ENCODE peak calls at places on chromosomes 2 and 18, in four cellular contexts. O is HL-60, A is stomach, G is esophagus muscularis mucosa. W is an unnamed sample.

GRCh38 chr2:67581751-67582150 is 184.6 kb downstream of the ETAA1 start:
- DNase-seq in A (no peak), G (no peak), O (no peak), W (no peak)

GRCh38 chr2:223952280-223952968 is 4.8 kb upstream of the MRPL44 start:
- DNase-seq in A (no peak), O (no peak), G (no peak), W (no peak)

GRCh38 chr18:69383191-69383590 is 17.5 kb upstream of the DOK6 start:
- DNase-seq in A (no peak), O (no peak), G (no peak), W (no peak)

GRCh38 chr2:187982668-187983067 is 309.0 kb upstream of the GULP1 start:
- DNase-seq in O (peak; percentile 2), A (no peak), G (no peak), W (no peak)

GRCh38 chr2:56565143-56565542 is 381.4 kb downstream of the CCDC85A start:
- DNase-seq in O (no peak), A (no peak), G (no peak), W (no peak)

GRCh38 chr2:11691071-11691660 is 21.2 kb upstream of the NTSR2 start:
- DNase-seq in G (no peak), O (peak; percentile 31), A (no peak), W (no peak)

GRCh38 chr2:236769981-236770671 is 200.5 kb downstream of the ACKR3 start:
- DNase-seq in O (no peak), G (no peak), A (no peak), W (no peak)

GRCh38 chr2:105409717-105410116 is 10.9 kb upstream of the FHL2 start:
- DNase-seq in O (no peak), G (no peak), A (peak; percentile 83), W (no peak)

GRCh38 chr2:18167871-18168270 is 289.4 kb downstream of the KCNS3 start:
- DNase-seq in O (no peak), A (no peak), G (no peak), W (no peak)

GRCh38 chr18:48675330-48675761 is 136.5 kb downstream of the CTIF start:
- DNase-seq in A (peak; percentile 89), G (peak; percentile 95), O (peak; percentile 92), W (peak; percentile 93)

GRCh38 chr2:138779451-138780440 is at the start of gene NXPH2:
- DNase-seq in O (no peak), A (no peak), G (no peak), W (no peak)

GRCh38 chr2:47360937-47361336 is 42.0 kb upstream of the MSH2 start:
- DNase-seq in G (no peak), O (no peak), A (no peak), W (no peak)

GRCh38 chr2:65545818-65546217 is 113.4 kb upstream of the SPRED2 start:
- DNase-seq in G (no peak), O (no peak), A (no peak), W (no peak)

DNA sequence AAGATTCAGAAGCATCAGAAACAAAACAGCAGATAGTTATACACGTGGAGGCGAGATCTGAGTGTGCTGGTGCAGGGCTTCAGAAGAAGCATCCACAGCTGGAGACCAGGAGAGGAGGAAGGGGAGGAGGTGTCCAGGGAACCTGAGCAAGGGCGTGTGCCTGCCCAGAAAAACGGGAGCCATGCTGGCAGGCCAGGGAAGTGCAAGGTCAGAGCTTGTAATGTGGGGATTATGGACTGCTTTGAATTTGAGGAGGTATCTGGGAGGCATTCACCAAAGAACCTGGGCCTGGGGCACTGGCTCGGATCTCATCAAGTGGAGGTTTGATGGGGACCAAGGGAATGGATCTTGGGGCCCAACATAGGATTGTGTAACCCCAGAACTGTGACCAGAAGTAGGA is 12.7 kb downstream of the PSD4 start:
- DNase-seq in O (no peak), G (no peak), A (no peak), W (no peak)
- TF ChIP-seq POLR2AphosphoS5 in O (no peak), G (no peak), A (no peak), W (no peak)

GRCh38 chr2:69017080-69017479 is 4.1 kb downstream of the ANTXR1 start:
- DNase-seq in A (no peak), O (no peak), G (peak; percentile 78), W (no peak)

GRCh38 chr2:69017876-69018275 is 4.9 kb downstream of the ANTXR1 start:
- DNase-seq in G (peak; percentile 17), A (no peak), O (no peak), W (no peak)

GRCh38 chr2:69021027-69021426 is 8.0 kb downstream of the ANTXR1 start:
- DNase-seq in O (no peak), G (no peak), A (no peak), W (no peak)

GRCh38 chr2:69020496-69020895 is 7.5 kb downstream of the ANTXR1 start:
- DNase-seq in A (no peak), G (peak; percentile 42), O (no peak), W (no peak)

GRCh38 chr2:69018629-69019227 is 5.7 kb downstream of the ANTXR1 start:
- DNase-seq in G (peak; percentile 34), A (no peak), O (no peak), W (no peak)
- TF ChIP-seq POLR2AphosphoS5 in G (no peak), A (no peak), O (no peak), W (no peak)

DNA sequence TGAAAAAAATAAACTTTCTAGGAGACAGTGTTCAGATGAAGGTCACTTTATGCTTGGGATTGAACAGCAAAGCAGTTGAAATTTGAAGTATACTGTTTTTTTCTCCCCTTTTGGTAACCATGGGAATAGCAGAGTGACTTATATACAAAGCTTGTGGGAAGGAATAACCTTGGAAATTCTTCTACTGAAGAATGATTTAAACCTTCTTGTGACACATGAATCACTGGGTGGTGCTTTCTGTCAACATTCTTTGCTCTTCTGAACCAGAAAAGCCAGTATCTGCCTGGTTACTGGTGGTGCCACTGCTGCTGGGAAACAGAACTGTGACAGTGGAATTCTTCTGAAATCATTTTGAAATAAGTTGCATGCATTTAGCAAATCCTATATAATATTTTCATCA is 39.4 kb upstream of the RND3 start:
- DNase-seq in A (no peak), G (no peak), O (no peak), W (no peak)
- TF ChIP-seq POLR2AphosphoS5 in A (peak; percentile 26), G (no peak), O (no peak), W (no peak)

GRCh38 chr2:172248381-172249173 is 145.9 kb upstream of the DLX2 start:
- DNase-seq in A (no peak), G (no peak), O (no peak), W (no peak)
- TF ChIP-seq POLR2AphosphoS5 in A (no peak), G (no peak), O (no peak), W (no peak)

GRCh38 chr18:63107171-63107850 is 212.3 kb downstream of the BCL2 start:
- DNase-seq in G (no peak), O (no peak), A (no peak), W (no peak)

GRCh38 chr18:63107931-63108330 is 211.6 kb downstream of the BCL2 start:
- DNase-seq in G (no peak), O (peak; percentile 80), A (no peak), W (no peak)

GRCh38 chr18:63106727-63107126 is 212.8 kb downstream of the BCL2 start:
- DNase-seq in G (no peak), O (no peak), A (no peak), W (no peak)

GRCh38 chr18:63102941-63103744 is 216.4 kb downstream of the BCL2 start:
- DNase-seq in G (no peak), A (no peak), O (no peak), W (no peak)

DNA sequence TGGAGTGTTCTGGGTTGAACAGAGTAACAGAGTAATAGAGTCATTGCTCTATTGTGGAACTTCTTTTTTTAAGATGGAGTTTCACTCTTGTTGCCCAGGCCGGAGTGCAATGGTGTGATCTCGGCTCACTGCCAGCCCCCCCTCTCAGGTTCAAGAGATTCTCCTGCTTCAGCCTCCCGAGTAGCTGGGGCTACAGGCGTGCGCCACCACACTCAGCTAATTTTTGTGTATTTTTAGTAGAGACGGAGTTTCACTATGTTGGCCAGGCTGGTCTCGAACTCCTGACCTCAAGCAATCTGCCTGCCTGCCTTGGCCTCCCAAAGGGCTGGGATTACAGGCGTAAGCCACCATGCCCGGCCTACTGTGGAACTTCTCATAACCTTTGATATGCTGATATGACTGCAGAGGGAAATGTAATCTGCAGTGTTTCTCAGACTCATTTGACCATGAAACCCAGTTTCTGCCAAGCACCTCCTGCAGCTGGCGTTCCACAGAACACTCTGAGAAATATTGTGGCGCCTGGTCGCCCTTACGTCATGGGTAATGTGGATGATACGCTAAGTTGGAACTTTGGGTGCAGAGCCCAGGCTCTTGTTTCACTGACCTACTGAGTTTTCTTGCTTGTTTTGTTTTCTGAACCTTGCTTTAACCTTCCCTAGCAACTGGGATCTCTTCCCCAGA is 213.8 kb downstream of the BCL2 start:
- DNase-seq in G (no peak), O (no peak), A (no peak), W (no peak)
- TF ChIP-seq POLR2AphosphoS5 in G (no peak), O (no peak), A (no peak), W (no peak)

GRCh38 chr18:62450546-62451395 is 72.1 kb upstream of the ZCCHC2 start:
- DNase-seq in O (peak; percentile 65), G (peak; percentile 91), A (peak; percentile 72), W (no peak)
- TF ChIP-seq POLR2AphosphoS5 in O (peak; percentile 27), G (peak; percentile 40), A (peak; percentile 60), W (peak; percentile 47)

GRCh38 chr2:40690525-40690924 is 238.6 kb upstream of the SLC8A1 start:
- DNase-seq in O (no peak), A (no peak), G (no peak), W (no peak)
- TF ChIP-seq POLR2AphosphoS5 in O (no peak), A (no peak), G (no peak), W (no peak)

GRCh38 chr2:54669677-54670484 is 53.6 kb upstream of the EML6 start:
- DNase-seq in A (no peak), O (peak; percentile 81), G (no peak), W (peak; percentile 69)
- TF ChIP-seq POLR2AphosphoS5 in A (peak; percentile 60), O (no peak), G (peak; percentile 57), W (peak; percentile 78)

DNA sequence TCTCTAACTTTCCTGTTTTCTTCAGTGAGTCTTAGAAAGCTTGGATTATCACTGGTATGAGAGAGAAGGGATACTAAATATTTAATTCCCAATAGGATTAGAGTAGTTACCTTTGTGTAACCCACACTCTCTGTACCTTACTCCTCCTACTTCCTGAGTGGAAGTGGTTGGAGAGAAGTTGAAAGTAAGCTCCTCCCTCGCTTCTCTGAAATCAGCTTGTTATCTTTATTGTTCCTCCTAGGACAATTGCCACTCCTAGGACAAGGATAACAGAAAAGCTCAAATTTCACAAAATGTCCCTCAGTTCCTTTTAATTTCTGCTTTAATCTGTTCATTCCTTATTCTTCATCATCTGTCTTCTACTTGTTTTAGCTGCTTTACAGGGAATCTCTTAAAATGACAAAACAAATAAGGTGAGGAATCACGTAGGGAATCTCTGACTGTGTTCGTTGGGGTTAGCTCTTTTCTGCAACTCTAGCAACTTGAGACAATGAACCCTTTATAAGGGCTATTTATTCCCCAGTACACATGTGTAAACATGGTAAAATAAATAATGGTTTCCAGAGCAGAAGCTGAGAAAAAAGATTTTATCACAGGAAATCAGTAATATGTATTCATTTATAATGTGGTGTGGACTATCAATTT is 8.6 kb downstream of the ITPRID2 start:
- DNase-seq in G (no peak), A (no peak), O (no peak), W (no peak)
- TF ChIP-seq POLR2AphosphoS5 in G (no peak), A (no peak), O (no peak), W (no peak)